ENCODE peak calls at places on chromosomes 5 and 9, in four cellular contexts. X is heart left ventricle, U is tibial artery, T is mucosa of descending colon. N is an unnamed sample. For H3K4me1, the result is how much of the 10 kb centered on the place peaks cover.

GRCh38 chr5:149152317-149152746 is 11.0 kb downstream of the ABLIM3 start:
- DNase-seq in T (no peak), X (no peak), U (no peak), N (no peak)

GRCh38 chr5:2883771-2884170 is 132.3 kb upstream of the IRX2 start:
- DNase-seq in T (no peak), U (peak), X (no peak), N (no peak)

GRCh38 chr5:96627792-96628191 is 34.4 kb upstream of the CAST start:
- DNase-seq in T (no peak), X (no peak), U (no peak), N (no peak)

GRCh38 chr5:139655727-139656271 is 7.7 kb downstream of the CXXC5 start:
- DNase-seq in X (peak), T (no peak), U (peak), N (peak)

GRCh38 chr9:118985851-118986250 is 383.4 kb downstream of the BRINP1 start:
- DNase-seq in U (no peak), T (no peak), X (no peak), N (no peak)

GRCh38 chr5:39639618-39640078 is 214.9 kb upstream of the DAB2 start:
- DNase-seq in T (no peak), X (no peak), U (no peak), N (no peak)

GRCh38 chr9:121861501-121862180 is 210.2 kb downstream of the DAB2IP start:
- DNase-seq in T (peak), X (peak), U (no peak), N (no peak)

GRCh38 chr5:103232393-103232999 is 26.1 kb upstream of the MACIR start:
- DNase-seq in U (no peak), T (peak), X (no peak), N (no peak)

GRCh38 chr9:23412458-23412857 is 413.6 kb downstream of the ELAVL2 start:
- DNase-seq in X (no peak), T (no peak), U (no peak), N (no peak)

GRCh38 chr9:98778251-98778650 is 18.1 kb downstream of the ANKS6 start:
- DNase-seq in X (no peak), U (peak), T (no peak), N (no peak)

GRCh38 chr9:114227288-114228033 is 72.1 kb downstream of the COL27A1 start:
- DNase-seq in U (no peak), X (no peak), T (no peak), N (no peak)

GRCh38 chr9:114230068-114230467 is 74.7 kb downstream of the COL27A1 start:
- DNase-seq in X (no peak), U (no peak), T (no peak), N (no peak)

GRCh38 chr9:114226289-114227055 is 71.1 kb downstream of the COL27A1 start:
- DNase-seq in X (no peak), T (no peak), U (no peak), N (peak)

GRCh38 chr9:114229236-114229635 is 73.9 kb downstream of the COL27A1 start:
- DNase-seq in X (no peak), T (no peak), U (no peak), N (no peak)

DNA sequence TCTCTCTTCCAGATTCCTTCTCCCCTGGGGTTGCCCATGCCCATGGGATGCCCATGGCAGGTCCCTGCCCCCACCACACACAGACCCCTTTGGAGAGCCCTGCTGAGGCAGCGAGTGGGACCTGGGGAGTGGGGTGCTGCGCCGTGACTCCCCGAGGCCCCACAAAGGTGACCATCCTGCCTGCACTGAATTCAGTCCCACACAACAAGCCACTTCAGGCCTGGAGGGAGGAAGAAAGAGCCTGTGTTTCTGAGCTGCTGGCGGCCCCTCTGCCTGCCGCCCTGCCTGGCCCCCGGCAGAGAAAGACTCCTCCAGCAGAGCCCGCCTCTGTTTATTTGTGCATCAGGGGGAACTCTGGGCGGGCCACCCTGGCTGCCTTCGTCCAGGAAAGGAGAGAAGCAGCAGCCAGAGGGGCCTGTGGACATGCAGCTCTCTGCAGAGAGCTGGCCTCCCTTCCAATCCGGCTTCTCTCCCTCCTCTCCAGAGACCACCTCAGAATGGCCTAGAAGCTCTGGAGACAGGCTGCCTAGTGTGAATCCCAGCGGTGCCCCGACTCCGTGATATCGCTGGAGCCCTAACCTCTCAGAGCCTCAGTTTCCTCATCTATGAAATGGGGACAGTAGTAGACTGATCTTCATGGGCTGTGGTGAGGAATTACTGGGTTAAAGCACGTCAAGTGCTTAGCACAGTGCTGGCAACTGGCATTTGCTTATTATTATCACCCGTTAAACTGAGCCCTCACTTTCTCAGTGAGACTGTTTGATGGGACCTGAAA is 72.9 kb downstream of the COL27A1 start:
- DNase-seq in T (no peak), U (no peak), X (no peak), N (no peak)
- H3K4me1 ChIP-seq in T (under half), U (under half), X (under half), N (under half)

GRCh38 chr5:17219431-17219830 is 2.0 kb downstream of the BASP1 start:
- DNase-seq in U (no peak), T (no peak), X (no peak), N (no peak)

GRCh38 chr5:17223375-17224185 is 6.1 kb downstream of the BASP1 start:
- DNase-seq in U (no peak), T (no peak), X (no peak), N (no peak)

GRCh38 chr5:17224858-17225436 is 7.5 kb downstream of the BASP1 start:
- DNase-seq in T (no peak), U (no peak), X (no peak), N (no peak)

GRCh38 chr5:17222679-17223078 is 5.2 kb downstream of the BASP1 start:
- DNase-seq in U (no peak), T (no peak), X (no peak), N (no peak)

GRCh38 chr5:17221843-17222614 is 4.6 kb downstream of the BASP1 start:
- DNase-seq in X (no peak), T (no peak), U (no peak), N (no peak)
- H3K4me1 ChIP-seq in X (under half), T (under half), U (under half), N (under half)

GRCh38 chr5:31962321-31962720 is 211.8 kb downstream of the GOLPH3 start:
- DNase-seq in U (no peak), T (no peak), X (peak), N (no peak)
- H3K4me1 ChIP-seq in U (under half), T (under half), X (under half), N (under half)

GRCh38 chr5:132834057-132834456 is 3.6 kb upstream of the SHROOM1 start:
- DNase-seq in T (no peak), U (no peak), X (no peak), N (no peak)
- H3K4me1 ChIP-seq in T (under half), U (under half), X (under half), N (under half)

GRCh38 chr5:151107084-151107483 is 26.2 kb upstream of the TNIP1 start:
- DNase-seq in X (no peak), U (no peak), T (peak), N (no peak)

GRCh38 chr5:151106073-151106472 is 25.2 kb upstream of the TNIP1 start:
- DNase-seq in U (no peak), X (no peak), T (no peak), N (no peak)

GRCh38 chr5:151105561-151105960 is 24.7 kb upstream of the TNIP1 start:
- DNase-seq in U (no peak), X (no peak), T (no peak), N (no peak)

GRCh38 chr5:151107738-151108520 is 27.1 kb upstream of the TNIP1 start:
- DNase-seq in X (peak), U (peak), T (peak), N (no peak)

DNA sequence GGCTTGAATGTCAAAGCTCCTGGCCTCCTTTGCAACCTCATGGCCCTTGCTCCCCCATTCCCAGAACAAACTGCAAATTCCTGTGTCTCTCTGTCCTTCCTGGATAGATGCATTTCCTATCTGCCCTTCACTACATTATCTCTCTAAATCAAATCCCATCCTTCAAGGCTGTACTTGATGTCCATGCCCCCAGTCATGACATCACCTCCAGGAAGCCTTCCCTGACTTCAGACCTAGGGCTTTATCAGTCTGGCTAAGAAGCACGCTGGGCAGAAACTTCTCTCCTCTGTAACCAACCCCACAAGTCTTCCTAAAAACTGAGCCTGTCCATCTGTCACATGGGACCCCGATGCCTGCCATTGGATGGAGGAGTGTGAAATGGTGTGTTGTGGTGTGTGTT is 25.7 kb upstream of the TNIP1 start:
- DNase-seq in X (no peak), T (no peak), U (no peak), N (no peak)
- H3K4me1 ChIP-seq in X (half or more), T (under half), U (under half), N (under half)

DNA sequence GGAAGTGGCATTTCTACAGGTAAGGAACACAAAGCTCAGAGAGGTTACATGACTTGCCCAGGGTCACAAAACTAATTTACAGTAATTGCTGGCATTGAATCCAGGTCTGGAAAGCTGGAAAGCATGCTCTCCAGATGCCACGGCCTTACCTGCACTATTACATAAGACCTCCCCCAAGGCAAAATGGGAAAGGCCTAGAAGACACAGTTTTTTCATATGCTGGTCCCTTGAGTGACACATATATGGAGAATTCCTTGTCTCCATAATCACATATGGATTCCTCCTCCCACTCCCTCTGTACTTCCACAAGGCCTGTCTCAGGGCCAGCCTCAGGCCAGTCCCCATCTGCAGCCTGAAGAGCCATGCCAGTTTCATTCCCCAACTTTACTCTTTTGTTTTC is 28.5 kb upstream of the MEIKIN start:
- DNase-seq in U (no peak), X (no peak), T (no peak), N (no peak)
- H3K4me1 ChIP-seq in U (under half), X (under half), T (under half), N (under half)

GRCh38 chr9:127559247-127559680 is 52.8 kb upstream of the STXBP1 start:
- DNase-seq in T (no peak), U (no peak), X (no peak), N (no peak)

GRCh38 chr9:127563579-127563978 is 48.5 kb upstream of the STXBP1 start:
- DNase-seq in T (no peak), X (no peak), U (no peak), N (no peak)

GRCh38 chr9:127562271-127562780 is 49.8 kb upstream of the STXBP1 start:
- DNase-seq in T (no peak), X (no peak), U (no peak), N (no peak)

GRCh38 chr9:127562841-127563523 is 49.1 kb upstream of the STXBP1 start:
- DNase-seq in X (no peak), U (no peak), T (no peak), N (peak)

DNA sequence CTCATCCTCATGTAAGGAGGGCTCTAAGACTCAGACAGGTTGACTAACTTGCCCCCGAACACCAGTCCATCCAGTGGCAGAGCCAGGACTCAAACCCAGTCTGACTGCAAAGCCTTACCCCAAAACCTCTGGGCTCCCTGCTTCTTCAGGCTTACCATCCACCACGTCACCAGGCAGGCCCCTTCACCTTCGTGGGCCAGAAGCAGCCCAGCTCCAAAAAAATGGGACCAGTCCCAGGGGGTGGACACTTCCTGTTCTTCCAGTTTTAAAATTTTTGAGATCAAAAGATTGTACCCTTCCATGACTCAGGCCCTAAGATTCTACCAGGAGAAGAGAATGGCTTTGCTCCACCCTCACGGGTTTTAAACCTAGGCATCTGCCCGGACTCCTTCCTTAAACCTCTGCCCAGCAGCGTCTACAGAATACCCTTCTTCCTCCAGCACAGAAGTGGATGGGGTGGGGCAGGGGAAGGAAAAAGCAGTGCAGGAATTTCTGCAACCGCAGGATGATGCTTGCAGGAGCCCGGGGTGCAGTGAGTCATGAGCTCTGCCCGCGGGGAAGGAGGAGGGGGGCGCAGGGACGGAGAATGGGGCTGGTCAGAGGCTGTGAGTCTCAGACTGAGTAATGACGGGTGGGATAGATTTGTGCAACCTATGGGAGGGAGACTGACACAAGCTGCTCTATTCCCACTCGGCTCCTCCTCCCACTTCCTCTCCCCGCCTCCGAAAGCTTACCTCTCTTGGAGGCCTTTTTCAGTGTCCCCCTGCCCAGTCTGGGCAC is 50.4 kb upstream of the STXBP1 start:
- DNase-seq in U (peak), X (peak), T (peak), N (peak)
- H3K4me1 ChIP-seq in U (under half), X (half or more), T (half or more), N (half or more)

GRCh38 chr5:14184082-14184481 is 40.9 kb downstream of the TRIO start:
- DNase-seq in U (no peak), T (no peak), X (peak), N (no peak)

GRCh38 chr5:14184725-14185124 is 41.6 kb downstream of the TRIO start:
- DNase-seq in U (peak), X (no peak), T (no peak), N (no peak)

GRCh38 chr5:14181299-14181968 is 38.3 kb downstream of the TRIO start:
- DNase-seq in U (no peak), T (no peak), X (no peak), N (no peak)

GRCh38 chr5:14183187-14183939 is 40.2 kb downstream of the TRIO start:
- DNase-seq in U (peak), X (peak), T (no peak), N (no peak)

DNA sequence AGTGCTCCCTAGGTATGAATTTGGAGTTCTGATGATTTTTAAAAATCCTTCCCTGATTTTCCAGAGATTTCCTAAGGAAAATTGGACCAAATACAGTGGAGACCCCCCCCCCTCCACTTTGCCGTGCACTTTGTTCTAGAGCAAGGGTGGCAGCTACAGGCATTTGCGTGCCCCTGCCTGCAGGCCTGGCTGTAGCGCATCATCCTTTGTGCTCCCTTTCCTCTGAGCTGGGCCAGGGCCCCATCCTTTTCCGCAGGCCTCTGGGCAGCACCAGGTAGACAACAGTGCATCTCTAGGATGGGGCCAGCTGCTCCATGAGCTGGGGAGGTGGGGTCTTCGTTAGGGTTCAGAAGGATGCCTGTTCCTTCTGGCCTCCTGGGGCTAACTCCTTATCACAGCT is 39.6 kb downstream of the TRIO start:
- DNase-seq in X (no peak), U (no peak), T (no peak), N (no peak)
- H3K4me1 ChIP-seq in X (half or more), U (under half), T (under half), N (under half)

GRCh38 chr9:116275418-116276295 is 122.1 kb downstream of the PAPPA start:
- DNase-seq in U (no peak), T (no peak), X (no peak), N (no peak)
- H3K4me1 ChIP-seq in U (under half), T (under half), X (under half), N (under half)

GRCh38 chr5:58191451-58191850 is 268.4 kb downstream of the PLK2 start:
- DNase-seq in X (no peak), U (no peak), T (no peak), N (no peak)

GRCh38 chr5:58185397-58186195 is 274.3 kb downstream of the PLK2 start:
- DNase-seq in U (no peak), T (no peak), X (no peak), N (no peak)

GRCh38 chr5:58187473-58188286 is 272.2 kb downstream of the PLK2 start:
- DNase-seq in X (no peak), U (no peak), T (no peak), N (no peak)

GRCh38 chr5:58184910-58185309 is 275.0 kb downstream of the PLK2 start:
- DNase-seq in U (no peak), X (no peak), T (no peak), N (no peak)

GRCh38 chr5:58188287-58188651 is 271.6 kb downstream of the PLK2 start:
- DNase-seq in X (no peak), U (no peak), T (no peak), N (no peak)
- H3K4me1 ChIP-seq in X (under half), U (under half), T (under half), N (under half)

N was measured in left lung.